ENCODE peak calls at places on chromosomes 5 and 9, in seven cellular contexts. One of them, this sample, is unnamed.

GRCh38 chr5:134086943-134087305 is 27.6 kb upstream of the TCF7 start:
- DNase-seq in AG10803: no peak
- DNase-seq in hepatocyte: no peak
- DNase-seq in cardiac muscle cell: no peak
- DNase-seq in fibroblast of the aortic adventitia: no peak
- DNase-seq in CD8-positive, alpha-beta T cell: peak
- DNase-seq in H9: peak
- DNase-seq in this sample: no peak

GRCh38 chr5:94157704-94158608 is 416.6 kb upstream of the POU5F2 start:
- DNase-seq in AG10803: no peak
- DNase-seq in H9: no peak
- DNase-seq in hepatocyte: no peak
- DNase-seq in cardiac muscle cell: no peak
- DNase-seq in fibroblast of the aortic adventitia: no peak
- DNase-seq in CD8-positive, alpha-beta T cell: no peak
- DNase-seq in this sample: no peak

GRCh38 chr9:88586452-88586851 is 51.5 kb downstream of the NXNL2 start:
- DNase-seq in cardiac muscle cell: no peak
- DNase-seq in AG10803: peak
- DNase-seq in fibroblast of the aortic adventitia: peak
- DNase-seq in hepatocyte: no peak
- DNase-seq in CD8-positive, alpha-beta T cell: no peak
- DNase-seq in H9: no peak
- DNase-seq in this sample: no peak

GRCh38 chr9:89588271-89588879 is 16.4 kb upstream of the GADD45G start:
- DNase-seq in AG10803: no peak
- DNase-seq in hepatocyte: no peak
- DNase-seq in fibroblast of the aortic adventitia: no peak
- DNase-seq in cardiac muscle cell: no peak
- DNase-seq in H9: no peak
- DNase-seq in CD8-positive, alpha-beta T cell: no peak
- DNase-seq in this sample: no peak

GRCh38 chr5:17118631-17119030 is 98.8 kb upstream of the BASP1 start:
- DNase-seq in CD8-positive, alpha-beta T cell: no peak
- DNase-seq in AG10803: peak
- DNase-seq in fibroblast of the aortic adventitia: peak
- DNase-seq in cardiac muscle cell: peak
- DNase-seq in hepatocyte: peak
- DNase-seq in H9: no peak
- DNase-seq in this sample: peak

GRCh38 chr9:118222375-118222774 is 518.2 kb downstream of the TLR4 start:
- DNase-seq in hepatocyte: peak
- DNase-seq in cardiac muscle cell: no peak
- DNase-seq in fibroblast of the aortic adventitia: no peak
- DNase-seq in CD8-positive, alpha-beta T cell: no peak
- DNase-seq in H9: peak
- DNase-seq in AG10803: no peak
- DNase-seq in this sample: no peak

GRCh38 chr5:36744678-36745659 is 131.6 kb upstream of the NIPBL start:
- DNase-seq in AG10803: peak
- DNase-seq in H9: peak
- DNase-seq in cardiac muscle cell: peak
- DNase-seq in fibroblast of the aortic adventitia: peak
- DNase-seq in hepatocyte: peak
- DNase-seq in CD8-positive, alpha-beta T cell: peak
- DNase-seq in this sample: peak

GRCh38 chr9:3730527-3730926 is 204.7 kb upstream of the RFX3 start:
- DNase-seq in CD8-positive, alpha-beta T cell: no peak
- DNase-seq in AG10803: no peak
- DNase-seq in fibroblast of the aortic adventitia: no peak
- DNase-seq in cardiac muscle cell: no peak
- DNase-seq in hepatocyte: no peak
- DNase-seq in H9: no peak
- DNase-seq in this sample: no peak

GRCh38 chr9:33791117-33791516 is 4.2 kb upstream of the PRSS3 start:
- DNase-seq in cardiac muscle cell: peak
- DNase-seq in hepatocyte: no peak
- DNase-seq in CD8-positive, alpha-beta T cell: no peak
- DNase-seq in H9: no peak
- DNase-seq in AG10803: peak
- DNase-seq in fibroblast of the aortic adventitia: peak
- DNase-seq in this sample: peak

GRCh38 chr9:91423785-91424402 is at the start of gene NFIL3:
- DNase-seq in cardiac muscle cell: peak
- DNase-seq in H9: peak
- DNase-seq in AG10803: peak
- DNase-seq in fibroblast of the aortic adventitia: peak
- DNase-seq in CD8-positive, alpha-beta T cell: peak
- DNase-seq in hepatocyte: peak
- DNase-seq in this sample: peak

GRCh38 chr5:141778683-141779082 is 96.7 kb upstream of the ARAP3 start:
- DNase-seq in CD8-positive, alpha-beta T cell: no peak
- DNase-seq in H9: no peak
- DNase-seq in hepatocyte: no peak
- DNase-seq in cardiac muscle cell: no peak
- DNase-seq in AG10803: peak
- DNase-seq in fibroblast of the aortic adventitia: no peak
- DNase-seq in this sample: no peak

GRCh38 chr5:2761921-2762488 is 10.5 kb upstream of the IRX2 start:
- DNase-seq in hepatocyte: no peak
- DNase-seq in H9: no peak
- DNase-seq in AG10803: no peak
- DNase-seq in CD8-positive, alpha-beta T cell: no peak
- DNase-seq in fibroblast of the aortic adventitia: no peak
- DNase-seq in cardiac muscle cell: no peak
- DNase-seq in this sample: no peak

GRCh38 chr5:136891175-136891574 is 525.8 kb upstream of the TRPC7 start:
- DNase-seq in cardiac muscle cell: no peak
- DNase-seq in CD8-positive, alpha-beta T cell: no peak
- DNase-seq in fibroblast of the aortic adventitia: no peak
- DNase-seq in hepatocyte: no peak
- DNase-seq in AG10803: no peak
- DNase-seq in H9: no peak
- DNase-seq in this sample: no peak

GRCh38 chr5:107542428-107542827 is 128.3 kb downstream of the EFNA5 start:
- DNase-seq in hepatocyte: peak
- DNase-seq in AG10803: peak
- DNase-seq in fibroblast of the aortic adventitia: peak
- DNase-seq in H9: no peak
- DNase-seq in CD8-positive, alpha-beta T cell: no peak
- DNase-seq in cardiac muscle cell: peak
- DNase-seq in this sample: peak

GRCh38 chr9:98031935-98032334 is 24.6 kb upstream of the NANS start:
- DNase-seq in H9: no peak
- DNase-seq in fibroblast of the aortic adventitia: peak
- DNase-seq in AG10803: peak
- DNase-seq in cardiac muscle cell: no peak
- DNase-seq in CD8-positive, alpha-beta T cell: no peak
- DNase-seq in hepatocyte: no peak
- DNase-seq in this sample: peak

GRCh38 chr9:89311346-89312153 is 555 bp downstream of the CKS2 start:
- DNase-seq in H9: no peak
- DNase-seq in AG10803: no peak
- DNase-seq in fibroblast of the aortic adventitia: peak
- DNase-seq in cardiac muscle cell: peak
- DNase-seq in hepatocyte: peak
- DNase-seq in CD8-positive, alpha-beta T cell: no peak
- DNase-seq in this sample: peak

GRCh38 chr5:553874-554273 is 29.6 kb upstream of the SLC9A3 start:
- DNase-seq in cardiac muscle cell: no peak
- DNase-seq in hepatocyte: peak
- DNase-seq in fibroblast of the aortic adventitia: no peak
- DNase-seq in AG10803: no peak
- DNase-seq in H9: no peak
- DNase-seq in CD8-positive, alpha-beta T cell: no peak
- DNase-seq in this sample: peak

GRCh38 chr9:14961372-14962068 is 51.3 kb upstream of the FREM1 start:
- DNase-seq in fibroblast of the aortic adventitia: no peak
- DNase-seq in hepatocyte: peak
- DNase-seq in AG10803: no peak
- DNase-seq in CD8-positive, alpha-beta T cell: no peak
- DNase-seq in cardiac muscle cell: no peak
- DNase-seq in H9: peak
- DNase-seq in this sample: no peak

GRCh38 chr9:75001719-75002421 is 26.2 kb downstream of the CARNMT1 start:
- DNase-seq in CD8-positive, alpha-beta T cell: peak
- DNase-seq in H9: no peak
- DNase-seq in hepatocyte: peak
- DNase-seq in fibroblast of the aortic adventitia: peak
- DNase-seq in cardiac muscle cell: peak
- DNase-seq in AG10803: peak
- DNase-seq in this sample: peak

DNA sequence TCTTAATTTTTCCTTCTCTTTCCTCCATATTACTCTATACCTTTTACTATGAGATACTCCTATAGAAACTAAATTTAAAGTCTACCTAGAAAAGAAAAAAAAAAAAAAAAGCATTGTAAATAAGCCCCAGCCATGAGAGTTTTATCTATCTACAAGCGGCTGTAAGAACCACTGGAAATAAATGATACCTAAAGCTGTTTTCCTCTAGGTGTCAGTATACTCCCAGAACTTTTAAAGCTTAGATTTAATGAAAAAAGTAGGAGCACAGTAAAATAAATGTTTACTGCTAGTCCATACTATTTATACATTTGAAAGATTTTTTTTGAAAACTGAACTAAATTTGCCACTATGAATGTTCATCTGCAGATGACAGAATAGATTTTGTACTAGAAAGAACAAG is 26.2 kb downstream of the TYRP1 start:
- DNase-seq in H9: no peak
- DNase-seq in CD8-positive, alpha-beta T cell: no peak
- DNase-seq in fibroblast of the aortic adventitia: peak
- DNase-seq in cardiac muscle cell: peak
- DNase-seq in hepatocyte: peak
- DNase-seq in AG10803: peak
- DNase-seq in this sample: peak
- TF ChIP-seq CTCF in H9: peak
- TF ChIP-seq CTCF in CD8-positive, alpha-beta T cell: no peak
- TF ChIP-seq CTCF in fibroblast of the aortic adventitia: peak
- TF ChIP-seq CTCF in cardiac muscle cell: peak
- TF ChIP-seq CTCF in hepatocyte: peak
- TF ChIP-seq CTCF in AG10803: peak
- TF ChIP-seq CTCF in this sample: peak

GRCh38 chr5:57717555-57717954 is 234.9 kb upstream of the ACTBL2 start:
- DNase-seq in H9: no peak
- DNase-seq in hepatocyte: no peak
- DNase-seq in cardiac muscle cell: no peak
- DNase-seq in fibroblast of the aortic adventitia: no peak
- DNase-seq in CD8-positive, alpha-beta T cell: no peak
- DNase-seq in AG10803: no peak
- DNase-seq in this sample: no peak

GRCh38 chr5:57719216-57719615 is 236.6 kb upstream of the ACTBL2 start:
- DNase-seq in cardiac muscle cell: no peak
- DNase-seq in CD8-positive, alpha-beta T cell: no peak
- DNase-seq in H9: no peak
- DNase-seq in hepatocyte: no peak
- DNase-seq in AG10803: peak
- DNase-seq in fibroblast of the aortic adventitia: no peak
- DNase-seq in this sample: no peak

GRCh38 chr5:57718155-57718554 is 235.5 kb upstream of the ACTBL2 start:
- DNase-seq in hepatocyte: no peak
- DNase-seq in H9: no peak
- DNase-seq in cardiac muscle cell: peak
- DNase-seq in fibroblast of the aortic adventitia: peak
- DNase-seq in AG10803: peak
- DNase-seq in CD8-positive, alpha-beta T cell: no peak
- DNase-seq in this sample: no peak

GRCh38 chr5:57715296-57715695 is 232.7 kb upstream of the ACTBL2 start:
- DNase-seq in hepatocyte: no peak
- DNase-seq in CD8-positive, alpha-beta T cell: no peak
- DNase-seq in AG10803: no peak
- DNase-seq in cardiac muscle cell: no peak
- DNase-seq in fibroblast of the aortic adventitia: peak
- DNase-seq in H9: no peak
- DNase-seq in this sample: peak

DNA sequence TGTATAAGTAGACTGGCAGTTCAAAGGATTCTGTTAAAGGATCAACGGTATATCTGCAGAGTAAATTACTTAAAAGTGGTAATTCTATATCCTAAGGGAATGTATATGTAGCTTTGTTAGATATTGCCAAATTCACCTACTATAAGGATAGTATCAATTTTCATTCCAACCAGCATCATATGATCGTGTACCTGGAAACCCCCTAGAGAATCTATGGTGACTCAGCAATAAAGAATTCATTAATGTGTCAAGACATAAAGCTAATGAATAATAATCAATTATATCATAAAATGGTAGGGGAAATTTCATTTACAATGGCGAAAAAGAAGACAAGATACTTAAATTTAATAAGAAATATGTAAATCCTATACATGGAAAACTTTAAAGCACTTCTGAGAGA is 234.1 kb upstream of the ACTBL2 start:
- DNase-seq in fibroblast of the aortic adventitia: no peak
- DNase-seq in hepatocyte: no peak
- DNase-seq in cardiac muscle cell: no peak
- DNase-seq in CD8-positive, alpha-beta T cell: no peak
- DNase-seq in AG10803: no peak
- DNase-seq in H9: no peak
- DNase-seq in this sample: no peak
- TF ChIP-seq CTCF in fibroblast of the aortic adventitia: no peak
- TF ChIP-seq CTCF in hepatocyte: no peak
- TF ChIP-seq CTCF in cardiac muscle cell: no peak
- TF ChIP-seq CTCF in CD8-positive, alpha-beta T cell: no peak
- TF ChIP-seq CTCF in AG10803: no peak
- TF ChIP-seq CTCF in H9: no peak
- TF ChIP-seq CTCF in this sample: no peak

GRCh38 chr5:25850581-25850980 is 1187.8 kb downstream of the CDH9 start:
- DNase-seq in CD8-positive, alpha-beta T cell: no peak
- DNase-seq in AG10803: no peak
- DNase-seq in H9: peak
- DNase-seq in cardiac muscle cell: no peak
- DNase-seq in hepatocyte: peak
- DNase-seq in fibroblast of the aortic adventitia: no peak
- DNase-seq in this sample: no peak
- TF ChIP-seq CTCF in CD8-positive, alpha-beta T cell: no peak
- TF ChIP-seq CTCF in AG10803: no peak
- TF ChIP-seq CTCF in H9: no peak
- TF ChIP-seq CTCF in cardiac muscle cell: no peak
- TF ChIP-seq CTCF in hepatocyte: no peak
- TF ChIP-seq CTCF in fibroblast of the aortic adventitia: no peak
- TF ChIP-seq CTCF in this sample: no peak

GRCh38 chr5:171858303-171858702 is 72.7 kb downstream of the SMIM23 start:
- DNase-seq in AG10803: no peak
- DNase-seq in hepatocyte: no peak
- DNase-seq in H9: peak
- DNase-seq in CD8-positive, alpha-beta T cell: no peak
- DNase-seq in cardiac muscle cell: peak
- DNase-seq in fibroblast of the aortic adventitia: no peak
- DNase-seq in this sample: no peak
- TF ChIP-seq CTCF in AG10803: peak
- TF ChIP-seq CTCF in hepatocyte: peak
- TF ChIP-seq CTCF in H9: peak
- TF ChIP-seq CTCF in CD8-positive, alpha-beta T cell: peak
- TF ChIP-seq CTCF in cardiac muscle cell: peak
- TF ChIP-seq CTCF in fibroblast of the aortic adventitia: peak
- TF ChIP-seq CTCF in this sample: peak